ENCODE peak calls at places on chromosome 22, in six cellular contexts. D is HCT116, X is GM12878, V is K562, L is HepG2, N is H1. Q is an unnamed sample.
A peak's percentile ranks its signal among the peaks of the same experiment; 100 is the strongest.

GRCh38 chr22:41480397-41480735 is 11.4 kb downstream of the ACO2 start:
- DNase-seq in D (no peak), X (no peak), V (no peak), L (no peak), N (no peak), Q (no peak)

GRCh38 chr22:41504397-41504796 is 35.5 kb downstream of the ACO2 start:
- DNase-seq in D (no peak), X (no peak), V (no peak), L (no peak), N (no peak), Q (no peak)

GRCh38 chr22:47034076-47034808 is 271.8 kb downstream of the TBC1D22A start:
- DNase-seq in D (no peak), X (no peak), V (no peak), L (no peak), N (no peak), Q (no peak)

GRCh38 chr22:45139693-45140092 is 24.0 kb upstream of the NUP50 start:
- DNase-seq in D (no peak), X (no peak), V (no peak), L (no peak), N (no peak), Q (no peak)

GRCh38 chr22:24099661-24100060 is 81.6 kb upstream of the SUSD2 start:
- DNase-seq in D (no peak), X (no peak), V (no peak), L (no peak), N (no peak), Q (no peak)

GRCh38 chr22:18110194-18110943 is at the start of gene TUBA8:
- DNase-seq in D (no peak), X (no peak), V (no peak), L (no peak), N (peak; percentile 61), Q (peak; percentile 6)

GRCh38 chr22:31148953-31149627 is 8.8 kb upstream of the PLA2G3 start:
- DNase-seq in D (peak; percentile 66), X (no peak), V (peak; percentile 71), L (peak; percentile 64), N (peak; percentile 80), Q (peak; percentile 59)

GRCh38 chr22:44261861-44262595 is 50.7 kb downstream of the SHISAL1 start:
- DNase-seq in D (no peak), X (no peak), V (peak; percentile 8), L (no peak), N (no peak), Q (no peak)

GRCh38 chr22:37484115-37485005 is 1.8 kb downstream of the MFNG start:
- DNase-seq in D (no peak), X (peak; percentile 75), V (no peak), L (no peak), N (no peak), Q (no peak)

GRCh38 chr22:26097840-26098239 is 71.4 kb upstream of the SEZ6L start:
- DNase-seq in D (no peak), X (no peak), V (no peak), L (no peak), N (no peak), Q (no peak)

GRCh38 chr22:43297246-43298061 is 45.7 kb downstream of the SCUBE1 start:
- DNase-seq in D (no peak), X (no peak), V (no peak), L (no peak), N (no peak), Q (no peak)

DNA sequence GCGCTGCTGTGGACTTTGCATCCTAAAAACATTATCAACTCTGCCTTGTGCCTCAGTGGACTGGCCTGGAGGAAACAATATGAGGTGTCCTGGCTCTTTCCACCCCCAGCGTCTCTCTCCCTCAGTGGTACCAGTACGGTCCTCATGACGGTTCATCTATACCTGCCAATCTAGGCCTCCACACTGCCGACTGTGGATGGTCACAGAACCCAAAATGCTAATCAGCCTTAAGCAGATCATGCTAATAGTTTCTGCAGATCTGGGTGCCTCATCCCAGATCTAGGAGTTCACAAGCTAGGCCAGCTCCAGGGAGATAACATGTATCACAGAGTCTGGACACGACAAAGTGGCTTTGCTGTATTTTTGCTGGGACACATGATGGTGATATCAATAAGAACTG is 41.8 kb upstream of the PRAME start:
- DNase-seq in D (no peak), X (no peak), V (no peak), L (no peak), N (no peak), Q (no peak)
- TF ChIP-seq ZNF274 in D (no peak), X (no peak), V (no peak), L (no peak), N (no peak), Q (no peak)

GRCh38 chr22:19774628-19775027 is 14.1 kb downstream of the TBX1 start:
- DNase-seq in D (no peak), X (no peak), V (no peak), L (no peak), N (no peak), Q (no peak)
- H3K4me1 ChIP-seq in D (no peaks in the 10 kb centered on the region), X (peaks cover 9% of the 10 kb centered on the region), V (peaks cover 41% of the 10 kb centered on the region), L (no peaks in the 10 kb centered on the region), N (no peaks in the 10 kb centered on the region), Q (no peaks in the 10 kb centered on the region)

GRCh38 chr22:38831166-38831945 is 12.5 kb downstream of the NPTXR start:
- DNase-seq in D (no peak), X (no peak), V (no peak), L (no peak), N (no peak), Q (no peak)

GRCh38 chr22:38830026-38830844 is 13.6 kb downstream of the NPTXR start:
- DNase-seq in D (no peak), X (no peak), V (no peak), L (no peak), N (no peak), Q (no peak)

GRCh38 chr22:38830845-38831108 is 13.1 kb downstream of the NPTXR start:
- DNase-seq in D (no peak), X (no peak), V (no peak), L (no peak), N (no peak), Q (no peak)

GRCh38 chr22:38833061-38833460 is 10.8 kb downstream of the NPTXR start:
- DNase-seq in D (no peak), X (no peak), V (no peak), L (no peak), N (no peak), Q (no peak)

GRCh38 chr22:38832005-38832978 is 11.5 kb downstream of the NPTXR start:
- DNase-seq in D (no peak), X (no peak), V (no peak), L (no peak), N (no peak), Q (no peak)
- TF ChIP-seq ZNF274 in D (no peak), X (no peak), V (no peak), L (no peak), N (no peak), Q (no peak)

GRCh38 chr22:33851240-33851639 is 69.0 kb downstream of the LARGE1 start:
- DNase-seq in D (no peak), X (no peak), V (no peak), L (no peak), N (no peak), Q (no peak)
- H3K4me1 ChIP-seq in D (no peaks in the 10 kb centered on the region), X (peaks cover 20% of the 10 kb centered on the region), V (no peaks in the 10 kb centered on the region), L (peaks cover 6% of the 10 kb centered on the region), N (peaks cover 53% of the 10 kb centered on the region), Q (peaks cover 11% of the 10 kb centered on the region)

GRCh38 chr22:35462558-35463230 is 62.8 kb downstream of the MCM5 start:
- DNase-seq in D (no peak), X (no peak), V (no peak), L (no peak), N (no peak), Q (no peak)
- TF ChIP-seq ZNF274 in D (no peak), X (no peak), V (no peak), L (no peak), N (no peak), Q (no peak)

DNA sequence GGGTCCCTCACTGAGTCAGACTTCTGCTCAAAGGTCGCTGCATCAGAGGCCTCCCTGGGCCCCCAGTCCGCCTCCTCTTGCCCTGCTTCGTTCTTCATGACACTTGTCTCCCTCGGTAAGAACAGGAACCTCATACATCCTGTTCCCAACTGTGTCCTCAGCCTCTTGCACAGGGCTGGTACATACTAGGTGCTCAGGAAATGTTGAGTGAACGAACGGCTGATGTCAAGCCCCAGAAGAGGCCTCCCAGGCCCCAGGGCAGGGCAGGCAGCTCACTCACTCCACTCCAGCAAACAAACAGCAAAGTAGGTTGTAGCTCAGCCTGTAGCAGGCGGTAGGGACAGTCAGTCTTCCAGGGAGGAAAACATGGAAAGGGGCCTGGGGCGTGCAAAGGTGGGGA is 17.2 kb downstream of the SYNGR1 start:
- DNase-seq in D (no peak), X (no peak), V (no peak), L (no peak), N (no peak), Q (no peak)
- H3K4me1 ChIP-seq in D (peaks cover 2% of the 10 kb centered on the region), X (no peaks in the 10 kb centered on the region), V (peaks cover 18% of the 10 kb centered on the region), L (peaks cover 10% of the 10 kb centered on the region), N (no peaks in the 10 kb centered on the region), Q (peaks cover 19% of the 10 kb centered on the region)

Q was measured in NT2/D1.